ENCODE peak calls at places on chromosomes 1 and 21, in ten cellular contexts. One of them, this sample, is unnamed.

GRCh38 chr1:226967665-226968064 is 27.6 kb downstream of the COQ8A start:
- DNase-seq in GM03348: no peak
- DNase-seq in HCT116: no peak
- DNase-seq in activated naive CD4-positive, alpha-beta T cell treated with Interleukin-2 at 50 U/mL for 16 hours: no peak
- DNase-seq in HEK293T: no peak
- DNase-seq in CD8-positive, alpha-beta T cell: no peak
- DNase-seq in activated CD8-positive, alpha-beta memory T cell treated with anti-CD3 and anti-CD28 coated beads for 48 hours: no peak
- DNase-seq in astrocyte of the cerebellum: no peak
- DNase-seq in pancreas: no peak
- DNase-seq in epithelial cell of esophagus: peak
- DNase-seq in this sample: no peak

GRCh38 chr1:182229907-182230522 is 161.6 kb downstream of the GLUL start:
- DNase-seq in GM03348: peak
- DNase-seq in HCT116: no peak
- DNase-seq in activated naive CD4-positive, alpha-beta T cell treated with Interleukin-2 at 50 U/mL for 16 hours: no peak
- DNase-seq in HEK293T: no peak
- DNase-seq in CD8-positive, alpha-beta T cell: no peak
- DNase-seq in activated CD8-positive, alpha-beta memory T cell treated with anti-CD3 and anti-CD28 coated beads for 48 hours: no peak
- DNase-seq in astrocyte of the cerebellum: no peak
- DNase-seq in pancreas: no peak
- DNase-seq in epithelial cell of esophagus: no peak
- DNase-seq in this sample: no peak

GRCh38 chr1:50830621-50831020 is 129.4 kb downstream of the FAF1 start:
- DNase-seq in GM03348: no peak
- DNase-seq in HCT116: no peak
- DNase-seq in activated naive CD4-positive, alpha-beta T cell treated with Interleukin-2 at 50 U/mL for 16 hours: no peak
- DNase-seq in HEK293T: no peak
- DNase-seq in CD8-positive, alpha-beta T cell: no peak
- DNase-seq in activated CD8-positive, alpha-beta memory T cell treated with anti-CD3 and anti-CD28 coated beads for 48 hours: no peak
- DNase-seq in astrocyte of the cerebellum: no peak
- DNase-seq in pancreas: no peak
- DNase-seq in epithelial cell of esophagus: no peak
- DNase-seq in this sample: no peak

GRCh38 chr1:9613625-9614299 is 25.1 kb downstream of the TMEM201 start:
- DNase-seq in GM03348: no peak
- DNase-seq in HCT116: no peak
- DNase-seq in activated naive CD4-positive, alpha-beta T cell treated with Interleukin-2 at 50 U/mL for 16 hours: no peak
- DNase-seq in HEK293T: no peak
- DNase-seq in CD8-positive, alpha-beta T cell: no peak
- DNase-seq in activated CD8-positive, alpha-beta memory T cell treated with anti-CD3 and anti-CD28 coated beads for 48 hours: no peak
- DNase-seq in astrocyte of the cerebellum: no peak
- DNase-seq in pancreas: no peak
- DNase-seq in epithelial cell of esophagus: no peak
- DNase-seq in this sample: no peak

GRCh38 chr1:84995484-84996334 is 1.2 kb downstream of the MCOLN2 start:
- DNase-seq in GM03348: no peak
- DNase-seq in HCT116: no peak
- DNase-seq in activated naive CD4-positive, alpha-beta T cell treated with Interleukin-2 at 50 U/mL for 16 hours: peak
- DNase-seq in HEK293T: no peak
- DNase-seq in CD8-positive, alpha-beta T cell: no peak
- DNase-seq in activated CD8-positive, alpha-beta memory T cell treated with anti-CD3 and anti-CD28 coated beads for 48 hours: no peak
- DNase-seq in astrocyte of the cerebellum: no peak
- DNase-seq in pancreas: no peak
- DNase-seq in epithelial cell of esophagus: no peak
- DNase-seq in this sample: peak

GRCh38 chr1:229046251-229046853 is 224.6 kb upstream of the RAB4A start:
- DNase-seq in GM03348: no peak
- DNase-seq in HCT116: no peak
- DNase-seq in activated naive CD4-positive, alpha-beta T cell treated with Interleukin-2 at 50 U/mL for 16 hours: no peak
- DNase-seq in HEK293T: no peak
- DNase-seq in CD8-positive, alpha-beta T cell: no peak
- DNase-seq in activated CD8-positive, alpha-beta memory T cell treated with anti-CD3 and anti-CD28 coated beads for 48 hours: no peak
- DNase-seq in astrocyte of the cerebellum: no peak
- DNase-seq in pancreas: no peak
- DNase-seq in epithelial cell of esophagus: no peak
- DNase-seq in this sample: no peak

GRCh38 chr21:17775431-17776126 is 43.6 kb downstream of the C21orf91 start:
- DNase-seq in GM03348: no peak
- DNase-seq in HCT116: no peak
- DNase-seq in activated naive CD4-positive, alpha-beta T cell treated with Interleukin-2 at 50 U/mL for 16 hours: peak
- DNase-seq in HEK293T: no peak
- DNase-seq in CD8-positive, alpha-beta T cell: peak
- DNase-seq in activated CD8-positive, alpha-beta memory T cell treated with anti-CD3 and anti-CD28 coated beads for 48 hours: no peak
- DNase-seq in astrocyte of the cerebellum: no peak
- DNase-seq in pancreas: no peak
- DNase-seq in epithelial cell of esophagus: no peak
- DNase-seq in this sample: peak

GRCh38 chr1:15168479-15168878 is 14.9 kb downstream of the TMEM51 start:
- DNase-seq in GM03348: peak
- DNase-seq in HCT116: no peak
- DNase-seq in activated naive CD4-positive, alpha-beta T cell treated with Interleukin-2 at 50 U/mL for 16 hours: no peak
- DNase-seq in HEK293T: no peak
- DNase-seq in CD8-positive, alpha-beta T cell: no peak
- DNase-seq in activated CD8-positive, alpha-beta memory T cell treated with anti-CD3 and anti-CD28 coated beads for 48 hours: no peak
- DNase-seq in astrocyte of the cerebellum: no peak
- DNase-seq in pancreas: no peak
- DNase-seq in epithelial cell of esophagus: peak
- DNase-seq in this sample: no peak

GRCh38 chr1:94746635-94747525 is 73.3 kb upstream of the SLC44A3 start:
- DNase-seq in GM03348: no peak
- DNase-seq in HCT116: no peak
- DNase-seq in activated naive CD4-positive, alpha-beta T cell treated with Interleukin-2 at 50 U/mL for 16 hours: no peak
- DNase-seq in HEK293T: no peak
- DNase-seq in CD8-positive, alpha-beta T cell: no peak
- DNase-seq in activated CD8-positive, alpha-beta memory T cell treated with anti-CD3 and anti-CD28 coated beads for 48 hours: no peak
- DNase-seq in astrocyte of the cerebellum: no peak
- DNase-seq in pancreas: no peak
- DNase-seq in epithelial cell of esophagus: no peak
- DNase-seq in this sample: no peak

GRCh38 chr1:202349263-202349928 is 897 bp downstream of the PPP1R12B start:
- DNase-seq in GM03348: peak
- DNase-seq in HCT116: no peak
- DNase-seq in activated naive CD4-positive, alpha-beta T cell treated with Interleukin-2 at 50 U/mL for 16 hours: no peak
- DNase-seq in HEK293T: no peak
- DNase-seq in CD8-positive, alpha-beta T cell: no peak
- DNase-seq in activated CD8-positive, alpha-beta memory T cell treated with anti-CD3 and anti-CD28 coated beads for 48 hours: no peak
- DNase-seq in astrocyte of the cerebellum: no peak
- DNase-seq in pancreas: no peak
- DNase-seq in epithelial cell of esophagus: peak
- DNase-seq in this sample: peak

GRCh38 chr1:210251680-210252490 is 19.3 kb downstream of the SERTAD4 start:
- DNase-seq in GM03348: peak
- DNase-seq in HCT116: no peak
- DNase-seq in activated naive CD4-positive, alpha-beta T cell treated with Interleukin-2 at 50 U/mL for 16 hours: no peak
- DNase-seq in HEK293T: no peak
- DNase-seq in CD8-positive, alpha-beta T cell: no peak
- DNase-seq in activated CD8-positive, alpha-beta memory T cell treated with anti-CD3 and anti-CD28 coated beads for 48 hours: no peak
- DNase-seq in astrocyte of the cerebellum: no peak
- DNase-seq in pancreas: no peak
- DNase-seq in epithelial cell of esophagus: no peak
- DNase-seq in this sample: no peak

GRCh38 chr1:200194477-200194876 is 167.0 kb downstream of the NR5A2 start:
- DNase-seq in GM03348: no peak
- DNase-seq in HCT116: no peak
- DNase-seq in activated naive CD4-positive, alpha-beta T cell treated with Interleukin-2 at 50 U/mL for 16 hours: no peak
- DNase-seq in HEK293T: no peak
- DNase-seq in CD8-positive, alpha-beta T cell: no peak
- DNase-seq in activated CD8-positive, alpha-beta memory T cell treated with anti-CD3 and anti-CD28 coated beads for 48 hours: no peak
- DNase-seq in astrocyte of the cerebellum: no peak
- DNase-seq in pancreas: no peak
- DNase-seq in epithelial cell of esophagus: peak
- DNase-seq in this sample: no peak

GRCh38 chr21:39788383-39788782 is 43.4 kb downstream of the IGSF5 start:
- DNase-seq in GM03348: peak
- DNase-seq in HCT116: peak
- DNase-seq in activated naive CD4-positive, alpha-beta T cell treated with Interleukin-2 at 50 U/mL for 16 hours: no peak
- DNase-seq in HEK293T: peak
- DNase-seq in CD8-positive, alpha-beta T cell: no peak
- DNase-seq in activated CD8-positive, alpha-beta memory T cell treated with anti-CD3 and anti-CD28 coated beads for 48 hours: no peak
- DNase-seq in astrocyte of the cerebellum: peak
- DNase-seq in pancreas: peak
- DNase-seq in epithelial cell of esophagus: peak
- DNase-seq in this sample: no peak

GRCh38 chr1:54374766-54375165 is 31.4 kb downstream of the SSBP3 start:
- DNase-seq in GM03348: no peak
- DNase-seq in HCT116: no peak
- DNase-seq in activated naive CD4-positive, alpha-beta T cell treated with Interleukin-2 at 50 U/mL for 16 hours: no peak
- DNase-seq in HEK293T: no peak
- DNase-seq in CD8-positive, alpha-beta T cell: no peak
- DNase-seq in activated CD8-positive, alpha-beta memory T cell treated with anti-CD3 and anti-CD28 coated beads for 48 hours: no peak
- DNase-seq in astrocyte of the cerebellum: no peak
- DNase-seq in pancreas: no peak
- DNase-seq in epithelial cell of esophagus: no peak
- DNase-seq in this sample: no peak

GRCh38 chr1:35857830-35858229 is 25.2 kb upstream of the AGO1 start:
- DNase-seq in GM03348: no peak
- DNase-seq in HCT116: peak
- DNase-seq in activated naive CD4-positive, alpha-beta T cell treated with Interleukin-2 at 50 U/mL for 16 hours: no peak
- DNase-seq in HEK293T: no peak
- DNase-seq in CD8-positive, alpha-beta T cell: no peak
- DNase-seq in activated CD8-positive, alpha-beta memory T cell treated with anti-CD3 and anti-CD28 coated beads for 48 hours: no peak
- DNase-seq in astrocyte of the cerebellum: peak
- DNase-seq in pancreas: no peak
- DNase-seq in epithelial cell of esophagus: peak
- DNase-seq in this sample: no peak

GRCh38 chr1:233359431-233359830 is 31.9 kb downstream of the MAP3K21 start:
- DNase-seq in GM03348: no peak
- DNase-seq in HCT116: no peak
- DNase-seq in activated naive CD4-positive, alpha-beta T cell treated with Interleukin-2 at 50 U/mL for 16 hours: no peak
- DNase-seq in HEK293T: no peak
- DNase-seq in CD8-positive, alpha-beta T cell: no peak
- DNase-seq in activated CD8-positive, alpha-beta memory T cell treated with anti-CD3 and anti-CD28 coated beads for 48 hours: no peak
- DNase-seq in astrocyte of the cerebellum: no peak
- DNase-seq in pancreas: peak
- DNase-seq in epithelial cell of esophagus: no peak
- DNase-seq in this sample: no peak

GRCh38 chr1:72851597-72851996 is 569.3 kb upstream of the NEGR1 start:
- DNase-seq in GM03348: no peak
- DNase-seq in HCT116: no peak
- DNase-seq in activated naive CD4-positive, alpha-beta T cell treated with Interleukin-2 at 50 U/mL for 16 hours: no peak
- DNase-seq in HEK293T: no peak
- DNase-seq in CD8-positive, alpha-beta T cell: no peak
- DNase-seq in activated CD8-positive, alpha-beta memory T cell treated with anti-CD3 and anti-CD28 coated beads for 48 hours: no peak
- DNase-seq in astrocyte of the cerebellum: no peak
- DNase-seq in pancreas: no peak
- DNase-seq in epithelial cell of esophagus: no peak
- DNase-seq in this sample: no peak

GRCh38 chr1:153945131-153945794 is 1.3 kb downstream of the DENND4B start:
- DNase-seq in GM03348: peak
- DNase-seq in HCT116: no peak
- DNase-seq in activated naive CD4-positive, alpha-beta T cell treated with Interleukin-2 at 50 U/mL for 16 hours: peak
- DNase-seq in HEK293T: no peak
- DNase-seq in CD8-positive, alpha-beta T cell: peak
- DNase-seq in activated CD8-positive, alpha-beta memory T cell treated with anti-CD3 and anti-CD28 coated beads for 48 hours: peak
- DNase-seq in astrocyte of the cerebellum: no peak
- DNase-seq in pancreas: no peak
- DNase-seq in epithelial cell of esophagus: peak
- DNase-seq in this sample: peak

GRCh38 chr1:53349968-53350852 is 22.3 kb upstream of the LRP8 start:
- DNase-seq in GM03348: no peak
- DNase-seq in HCT116: no peak
- DNase-seq in activated naive CD4-positive, alpha-beta T cell treated with Interleukin-2 at 50 U/mL for 16 hours: no peak
- DNase-seq in HEK293T: no peak
- DNase-seq in CD8-positive, alpha-beta T cell: no peak
- DNase-seq in activated CD8-positive, alpha-beta memory T cell treated with anti-CD3 and anti-CD28 coated beads for 48 hours: no peak
- DNase-seq in astrocyte of the cerebellum: no peak
- DNase-seq in pancreas: no peak
- DNase-seq in epithelial cell of esophagus: no peak
- DNase-seq in this sample: peak

GRCh38 chr1:201260236-201260591 is 23.1 kb upstream of the PKP1 start:
- DNase-seq in GM03348: no peak
- DNase-seq in HCT116: no peak
- DNase-seq in activated naive CD4-positive, alpha-beta T cell treated with Interleukin-2 at 50 U/mL for 16 hours: no peak
- DNase-seq in HEK293T: no peak
- DNase-seq in CD8-positive, alpha-beta T cell: no peak
- DNase-seq in activated CD8-positive, alpha-beta memory T cell treated with anti-CD3 and anti-CD28 coated beads for 48 hours: no peak
- DNase-seq in astrocyte of the cerebellum: no peak
- DNase-seq in pancreas: no peak
- DNase-seq in epithelial cell of esophagus: peak
- DNase-seq in this sample: no peak

GRCh38 chr1:93758842-93759515 is 77.3 kb upstream of the BCAR3 start:
- DNase-seq in GM03348: no peak
- DNase-seq in HCT116: no peak
- DNase-seq in activated naive CD4-positive, alpha-beta T cell treated with Interleukin-2 at 50 U/mL for 16 hours: no peak
- DNase-seq in HEK293T: no peak
- DNase-seq in CD8-positive, alpha-beta T cell: no peak
- DNase-seq in activated CD8-positive, alpha-beta memory T cell treated with anti-CD3 and anti-CD28 coated beads for 48 hours: no peak
- DNase-seq in astrocyte of the cerebellum: peak
- DNase-seq in pancreas: no peak
- DNase-seq in epithelial cell of esophagus: peak
- DNase-seq in this sample: peak

GRCh38 chr1:117537291-117537920 is 68.4 kb upstream of the TENT5C start:
- DNase-seq in GM03348: no peak
- DNase-seq in HCT116: no peak
- DNase-seq in activated naive CD4-positive, alpha-beta T cell treated with Interleukin-2 at 50 U/mL for 16 hours: no peak
- DNase-seq in HEK293T: peak
- DNase-seq in CD8-positive, alpha-beta T cell: no peak
- DNase-seq in activated CD8-positive, alpha-beta memory T cell treated with anti-CD3 and anti-CD28 coated beads for 48 hours: no peak
- DNase-seq in astrocyte of the cerebellum: no peak
- DNase-seq in pancreas: peak
- DNase-seq in epithelial cell of esophagus: peak
- DNase-seq in this sample: no peak

GRCh38 chr1:203797948-203798347 is 2.5 kb downstream of the ZBED6 start:
- DNase-seq in GM03348: no peak
- DNase-seq in HCT116: no peak
- DNase-seq in activated naive CD4-positive, alpha-beta T cell treated with Interleukin-2 at 50 U/mL for 16 hours: no peak
- DNase-seq in HEK293T: no peak
- DNase-seq in CD8-positive, alpha-beta T cell: no peak
- DNase-seq in activated CD8-positive, alpha-beta memory T cell treated with anti-CD3 and anti-CD28 coated beads for 48 hours: no peak
- DNase-seq in astrocyte of the cerebellum: no peak
- DNase-seq in pancreas: peak
- DNase-seq in epithelial cell of esophagus: peak
- DNase-seq in this sample: no peak

GRCh38 chr1:30446100-30446499 is 277.3 kb downstream of the MATN1 start:
- DNase-seq in GM03348: peak
- DNase-seq in HCT116: no peak
- DNase-seq in activated naive CD4-positive, alpha-beta T cell treated with Interleukin-2 at 50 U/mL for 16 hours: no peak
- DNase-seq in HEK293T: peak
- DNase-seq in CD8-positive, alpha-beta T cell: no peak
- DNase-seq in activated CD8-positive, alpha-beta memory T cell treated with anti-CD3 and anti-CD28 coated beads for 48 hours: no peak
- DNase-seq in astrocyte of the cerebellum: no peak
- DNase-seq in pancreas: no peak
- DNase-seq in epithelial cell of esophagus: no peak
- DNase-seq in this sample: no peak

GRCh38 chr1:7469255-7469938 is 301.7 kb upstream of the VAMP3 start:
- DNase-seq in GM03348: peak
- DNase-seq in HCT116: no peak
- DNase-seq in activated naive CD4-positive, alpha-beta T cell treated with Interleukin-2 at 50 U/mL for 16 hours: no peak
- DNase-seq in HEK293T: no peak
- DNase-seq in CD8-positive, alpha-beta T cell: no peak
- DNase-seq in activated CD8-positive, alpha-beta memory T cell treated with anti-CD3 and anti-CD28 coated beads for 48 hours: no peak
- DNase-seq in astrocyte of the cerebellum: no peak
- DNase-seq in pancreas: no peak
- DNase-seq in epithelial cell of esophagus: peak
- DNase-seq in this sample: no peak

GRCh38 chr1:225813250-225813964 is 3.5 kb downstream of the EPHX1 start:
- DNase-seq in GM03348: peak
- DNase-seq in HCT116: no peak
- DNase-seq in activated naive CD4-positive, alpha-beta T cell treated with Interleukin-2 at 50 U/mL for 16 hours: no peak
- DNase-seq in HEK293T: peak
- DNase-seq in CD8-positive, alpha-beta T cell: no peak
- DNase-seq in activated CD8-positive, alpha-beta memory T cell treated with anti-CD3 and anti-CD28 coated beads for 48 hours: no peak
- DNase-seq in astrocyte of the cerebellum: no peak
- DNase-seq in pancreas: peak
- DNase-seq in epithelial cell of esophagus: peak
- DNase-seq in this sample: no peak

GRCh38 chr1:153202006-153202405 is 1.2 kb upstream of the LELP1 start:
- DNase-seq in GM03348: no peak
- DNase-seq in HCT116: no peak
- DNase-seq in activated naive CD4-positive, alpha-beta T cell treated with Interleukin-2 at 50 U/mL for 16 hours: no peak
- DNase-seq in HEK293T: no peak
- DNase-seq in CD8-positive, alpha-beta T cell: no peak
- DNase-seq in activated CD8-positive, alpha-beta memory T cell treated with anti-CD3 and anti-CD28 coated beads for 48 hours: no peak
- DNase-seq in astrocyte of the cerebellum: no peak
- DNase-seq in pancreas: no peak
- DNase-seq in epithelial cell of esophagus: peak
- DNase-seq in this sample: no peak

GRCh38 chr1:112316254-112316653 is 79.8 kb upstream of the CTTNBP2NL start:
- DNase-seq in GM03348: no peak
- DNase-seq in HCT116: no peak
- DNase-seq in activated naive CD4-positive, alpha-beta T cell treated with Interleukin-2 at 50 U/mL for 16 hours: no peak
- DNase-seq in HEK293T: no peak
- DNase-seq in CD8-positive, alpha-beta T cell: no peak
- DNase-seq in activated CD8-positive, alpha-beta memory T cell treated with anti-CD3 and anti-CD28 coated beads for 48 hours: no peak
- DNase-seq in astrocyte of the cerebellum: no peak
- DNase-seq in pancreas: no peak
- DNase-seq in epithelial cell of esophagus: no peak
- DNase-seq in this sample: no peak